ENCODE peak calls at places on chromosomes 7 and 10, in eight cellular contexts. P is mucosa of descending colon; H is adrenal gland; R is sigmoid colon; N is D721Med; L is GM20000; Z is nephron progenitor cell; M is CD4-positive, alpha-beta T cell. T is an unnamed sample.

GRCh38 chr10:90871279-90871760 is 454 bp upstream of the RPP30 start:
- DNase-seq in Z (peak; percentile 48), N (no peak), R (no peak), P (peak; percentile 40), H (peak; percentile 56), M (peak; percentile 37), L (peak; percentile 65), T (peak; percentile 21)

GRCh38 chr7:127226685-127227374 is 25.9 kb downstream of the GRM8 start:
- DNase-seq in N (no peak), H (no peak), P (no peak), L (no peak), M (no peak), Z (no peak), R (no peak), T (no peak)

GRCh38 chr10:128574616-128575210 is 448.5 kb upstream of the MKI67 start:
- DNase-seq in L (no peak), Z (no peak), N (no peak), H (no peak), P (no peak), M (no peak), R (no peak), T (no peak)

GRCh38 chr10:126012485-126012884 is 116.1 kb downstream of the FANK1 start:
- DNase-seq in P (no peak), L (no peak), R (no peak), H (no peak), N (no peak), Z (no peak), M (no peak), T (no peak)

GRCh38 chr10:3908183-3908582 is 123.2 kb upstream of the KLF6 start:
- DNase-seq in M (no peak), N (no peak), L (no peak), R (no peak), P (no peak), Z (no peak), H (no peak), T (no peak)

GRCh38 chr7:133530682-133531081 is 277.8 kb downstream of the EXOC4 start:
- DNase-seq in M (no peak), P (no peak), H (no peak), N (no peak), Z (no peak), R (no peak), L (no peak), T (no peak)

GRCh38 chr7:2687338-2687869 is 598 bp upstream of the AMZ1 start:
- DNase-seq in M (no peak), P (no peak), N (no peak), R (no peak), Z (no peak), L (no peak), H (no peak), T (peak; percentile 48)

GRCh38 chr10:79024296-79024695 is 44.5 kb upstream of the ZMIZ1 start:
- DNase-seq in L (no peak), M (no peak), H (no peak), R (peak; percentile 62), N (no peak), Z (no peak), P (no peak), T (no peak)

GRCh38 chr7:38751416-38751815 is 120.2 kb upstream of the AMPH start:
- DNase-seq in R (no peak), H (no peak), N (no peak), M (no peak), L (no peak), Z (no peak), P (no peak), T (no peak)

GRCh38 chr10:32600317-32600716 is 154.4 kb downstream of the CCDC7 start:
- DNase-seq in L (no peak), M (no peak), H (no peak), N (no peak), P (no peak), R (no peak), Z (no peak), T (no peak)

GRCh38 chr10:43407148-43407575 is 1.8 kb downstream of the HNRNPF start:
- DNase-seq in H (peak; percentile 63), N (no peak), L (peak; percentile 78), R (peak; percentile 74), Z (peak; percentile 70), P (peak; percentile 71), M (peak; percentile 63), T (peak; percentile 55)

GRCh38 chr10:72310241-72310633 is 36.5 kb downstream of the DDIT4 start:
- DNase-seq in L (no peak), P (peak; percentile 42), N (no peak), R (no peak), H (no peak), M (no peak), Z (no peak), T (peak; percentile 50)

GRCh38 chr10:110013615-110014293 is 6.0 kb downstream of the ADD3 start:
- DNase-seq in Z (no peak), M (no peak), R (no peak), L (no peak), P (no peak), N (no peak), H (no peak), T (peak; percentile 15)

GRCh38 chr7:80277434-80278427 is 143.1 kb downstream of the GNAI1 start:
- DNase-seq in Z (no peak), M (no peak), H (no peak), N (no peak), R (no peak), L (no peak), P (peak; percentile 35), T (peak; percentile 35)

GRCh38 chr10:28678687-28679457 is 1.6 kb downstream of the BAMBI start:
- DNase-seq in R (no peak), N (no peak), H (no peak), P (no peak), L (no peak), M (no peak), Z (no peak), T (no peak)

GRCh38 chr7:17367502-17367901 is 69.0 kb downstream of the AHR start:
- DNase-seq in L (no peak), R (no peak), M (no peak), H (no peak), Z (no peak), N (no peak), P (no peak), T (no peak)

GRCh38 chr10:128268015-128268722 is 141.9 kb upstream of the MKI67 start:
- DNase-seq in H (no peak), R (no peak), P (no peak), L (no peak), Z (peak; percentile 81), M (no peak), N (no peak), T (peak; percentile 22)

GRCh38 chr10:102004376-102004775 is 51.6 kb downstream of the ARMH3 start:
- DNase-seq in M (no peak), L (peak; percentile 18), P (no peak), R (no peak), Z (no peak), H (no peak), N (no peak), T (no peak)

GRCh38 chr7:155869784-155870076 is 57.5 kb upstream of the SHH start:
- DNase-seq in N (no peak), R (peak; percentile 41), Z (no peak), P (no peak), M (no peak), H (peak; percentile 14), L (no peak), T (no peak)

DNA sequence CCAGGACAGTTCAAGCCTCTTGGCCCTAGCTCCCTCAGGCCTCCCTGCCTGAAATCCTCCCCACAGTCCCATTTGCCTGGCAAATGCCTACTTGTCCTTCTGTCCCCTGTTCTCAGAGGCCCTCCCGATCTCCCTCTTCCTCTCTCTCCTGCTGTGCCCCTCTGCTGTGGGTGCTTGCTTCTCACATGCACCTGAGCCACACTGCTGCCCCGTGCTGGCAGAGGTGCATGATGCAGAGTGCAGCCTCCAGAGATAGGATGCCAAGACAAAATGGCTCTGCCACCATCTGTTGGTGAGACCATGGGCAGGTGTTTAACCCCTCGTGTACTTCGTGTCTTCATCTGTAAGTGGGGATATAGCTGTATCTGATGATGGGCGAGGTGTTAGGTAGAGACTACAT is 158.4 kb downstream of the RGS10 start:
- DNase-seq in Z (no peak), N (no peak), H (no peak), L (no peak), R (no peak), M (no peak), P (no peak), T (no peak)
- TF ChIP-seq CTCF in Z (no peak), N (no peak), H (no peak), L (no peak), R (no peak), M (no peak), P (no peak), T (no peak)

GRCh38 chr7:42097756-42098155 is 139.3 kb downstream of the GLI3 start:
- DNase-seq in Z (no peak), H (no peak), N (no peak), M (no peak), P (no peak), L (no peak), R (no peak), T (no peak)
- TF ChIP-seq CTCF in Z (no peak), H (no peak), N (no peak), M (no peak), P (no peak), L (no peak), R (no peak), T (no peak)

DNA sequence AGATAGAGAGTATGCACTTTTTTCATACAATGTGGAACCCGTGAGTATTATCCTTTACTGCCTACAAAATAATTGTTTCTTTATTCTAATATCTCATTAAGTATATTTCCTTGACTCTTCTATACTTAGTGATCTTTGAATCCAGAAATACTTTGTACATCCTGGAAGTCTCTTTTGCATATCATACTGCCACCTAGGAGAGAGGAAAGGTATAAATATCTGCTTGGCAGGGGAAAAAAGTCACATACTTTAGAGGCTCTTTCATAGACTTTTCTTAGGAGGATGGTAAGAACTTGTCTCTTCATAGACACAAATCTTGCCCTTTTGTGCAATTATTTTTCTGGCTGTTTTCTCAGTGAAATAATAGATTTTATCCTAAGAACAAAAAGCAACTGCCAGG is 436.0 kb downstream of the PAXIP1 start:
- DNase-seq in H (no peak), Z (no peak), L (no peak), P (no peak), R (no peak), M (no peak), N (no peak), T (no peak)
- TF ChIP-seq CTCF in H (no peak), Z (peak; percentile 22), L (no peak), P (no peak), R (no peak), M (no peak), N (peak; percentile 66), T (no peak)

GRCh38 chr7:157125376-157126223 is 13.1 kb upstream of the UBE3C start:
- DNase-seq in Z (no peak), N (no peak), H (no peak), P (no peak), L (no peak), R (no peak), M (no peak), T (no peak)

GRCh38 chr7:157121184-157121715 is 17.5 kb upstream of the UBE3C start:
- DNase-seq in P (no peak), N (no peak), Z (no peak), M (no peak), R (no peak), L (no peak), H (no peak), T (no peak)

GRCh38 chr7:157124655-157125054 is 14.1 kb upstream of the UBE3C start:
- DNase-seq in R (no peak), N (no peak), Z (no peak), L (no peak), H (no peak), P (no peak), M (no peak), T (no peak)

GRCh38 chr7:157120181-157120580 is 18.5 kb upstream of the UBE3C start:
- DNase-seq in H (no peak), R (no peak), L (no peak), P (no peak), Z (no peak), M (no peak), N (no peak), T (no peak)

GRCh38 chr7:157122800-157123495 is 15.8 kb upstream of the UBE3C start:
- DNase-seq in P (no peak), H (no peak), R (no peak), N (no peak), M (no peak), Z (no peak), L (no peak), T (no peak)
- TF ChIP-seq CTCF in P (no peak), H (no peak), R (no peak), N (no peak), M (no peak), Z (no peak), L (no peak), T (no peak)